ENCODE peak calls at places on chromosomes 6 and 20, in six cellular contexts. P is A549; V is CD4-positive, alpha-beta memory T cell; T is left lung; N is H7; Y is Jurkat, Clone E6-1. D is an unnamed sample.

GRCh38 chr6:22737331-22737730 is 168.0 kb downstream of the HDGFL1 start:
- DNase-seq in P (peak; percentile 34), V (no peak), T (peak; percentile 32), N (peak; percentile 23), Y (peak; percentile 51), D (no peak)

GRCh38 chr6:151075943-151076555 is 163.7 kb upstream of the AKAP12 start:
- DNase-seq in P (no peak), V (no peak), T (no peak), N (no peak), Y (no peak), D (no peak)

GRCh38 chr20:23668477-23668951 is 20.3 kb downstream of the CST4 start:
- DNase-seq in P (peak; percentile 72), V (peak; percentile 19), T (peak; percentile 46), N (peak; percentile 80), Y (peak; percentile 63), D (peak; percentile 14)

GRCh38 chr6:162845972-162846371 is 118.2 kb downstream of the PACRG start:
- DNase-seq in P (no peak), V (no peak), T (no peak), N (peak; percentile 62), Y (no peak), D (no peak)

GRCh38 chr20:3307078-3307477 is 68.1 kb upstream of the SLC4A11 start:
- DNase-seq in P (no peak), V (no peak), T (peak; percentile 49), N (no peak), Y (no peak), D (no peak)

GRCh38 chr20:6838181-6838826 is 70.8 kb downstream of the BMP2 start:
- DNase-seq in P (no peak), V (no peak), T (no peak), N (no peak), Y (no peak), D (no peak)

GRCh38 chr6:140178550-140179334 is 804.3 kb upstream of the CITED2 start:
- DNase-seq in P (no peak), V (no peak), T (no peak), N (no peak), Y (no peak), D (peak; percentile 5)

GRCh38 chr20:59004493-59004762 is 2.6 kb downstream of the CTSZ start:
- DNase-seq in P (no peak), V (peak; percentile 59), T (no peak), N (no peak), Y (no peak), D (no peak)

GRCh38 chr20:63252157-63252780 is 2.0 kb downstream of the NKAIN4 start:
- DNase-seq in P (no peak), V (no peak), T (no peak), N (no peak), Y (no peak), D (no peak)

GRCh38 chr6:127516676-127517273 is 2.4 kb downstream of the MTCL3 start:
- DNase-seq in P (peak; percentile 55), V (peak; percentile 54), T (no peak), N (peak; percentile 72), Y (peak; percentile 54), D (peak; percentile 54)

GRCh38 chr20:29410805-29411457 is 1846.5 kb upstream of the DEFB115 start:
- DNase-seq in P (no peak), V (no peak), T (no peak), N (peak; percentile 33), Y (no peak), D (no peak)

GRCh38 chr20:29409833-29410804 is 1847.3 kb upstream of the DEFB115 start:
- DNase-seq in P (no peak), V (no peak), T (no peak), N (peak; percentile 22), Y (no peak), D (no peak)

DNA sequence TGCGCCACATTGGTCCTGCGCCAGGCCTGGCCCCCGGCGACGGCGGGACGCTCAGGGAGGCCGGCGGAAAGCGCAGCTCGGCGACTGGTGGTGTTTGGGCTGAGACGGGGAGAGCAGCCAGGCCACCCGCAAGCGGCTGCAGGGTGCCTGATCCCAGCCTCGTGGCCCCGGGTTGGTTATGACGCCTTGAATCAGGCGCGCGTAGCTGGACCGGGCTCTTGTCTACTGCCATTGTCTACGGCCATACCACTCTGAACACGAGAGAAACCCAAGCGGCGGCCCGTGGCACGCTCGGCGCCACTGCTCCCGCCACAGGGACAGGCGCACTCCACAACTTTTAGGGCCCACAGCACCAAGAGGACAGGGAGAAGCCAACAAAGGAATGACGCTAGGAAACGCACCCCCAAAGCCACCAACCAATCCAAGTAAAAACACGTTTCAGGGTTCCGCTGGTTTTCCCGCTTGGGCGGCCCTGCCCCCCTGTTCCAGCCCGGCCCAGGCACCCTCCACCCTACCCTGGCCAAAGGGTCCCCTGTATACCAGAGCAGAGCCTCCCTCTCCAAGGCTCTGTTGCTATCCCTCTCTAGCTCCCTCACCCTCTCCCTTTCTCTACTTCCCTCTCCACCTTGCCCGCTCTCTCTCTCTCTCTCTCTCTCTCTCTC is 1849.3 kb upstream of the DEFB115 start:
- DNase-seq in P (no peak), V (no peak), T (no peak), N (peak; percentile 22), Y (no peak), D (no peak)
- H3K4me3 ChIP-seq in P (no peak overlapping the region), V (no peak overlapping the region), T (no peak overlapping the region), N (no peak overlapping the region), Y (no peak overlapping the region), D (no peak overlapping the region)

GRCh38 chr6:161844804-161845203 is 570.9 kb upstream of the AGPAT4 start:
- DNase-seq in P (no peak), V (no peak), T (no peak), N (no peak), Y (no peak), D (no peak)
- H3K4me3 ChIP-seq in P (no peak overlapping the region), V (no peak overlapping the region), T (no peak overlapping the region), N (no peak overlapping the region), Y (no peak overlapping the region), D (no peak overlapping the region)

DNA sequence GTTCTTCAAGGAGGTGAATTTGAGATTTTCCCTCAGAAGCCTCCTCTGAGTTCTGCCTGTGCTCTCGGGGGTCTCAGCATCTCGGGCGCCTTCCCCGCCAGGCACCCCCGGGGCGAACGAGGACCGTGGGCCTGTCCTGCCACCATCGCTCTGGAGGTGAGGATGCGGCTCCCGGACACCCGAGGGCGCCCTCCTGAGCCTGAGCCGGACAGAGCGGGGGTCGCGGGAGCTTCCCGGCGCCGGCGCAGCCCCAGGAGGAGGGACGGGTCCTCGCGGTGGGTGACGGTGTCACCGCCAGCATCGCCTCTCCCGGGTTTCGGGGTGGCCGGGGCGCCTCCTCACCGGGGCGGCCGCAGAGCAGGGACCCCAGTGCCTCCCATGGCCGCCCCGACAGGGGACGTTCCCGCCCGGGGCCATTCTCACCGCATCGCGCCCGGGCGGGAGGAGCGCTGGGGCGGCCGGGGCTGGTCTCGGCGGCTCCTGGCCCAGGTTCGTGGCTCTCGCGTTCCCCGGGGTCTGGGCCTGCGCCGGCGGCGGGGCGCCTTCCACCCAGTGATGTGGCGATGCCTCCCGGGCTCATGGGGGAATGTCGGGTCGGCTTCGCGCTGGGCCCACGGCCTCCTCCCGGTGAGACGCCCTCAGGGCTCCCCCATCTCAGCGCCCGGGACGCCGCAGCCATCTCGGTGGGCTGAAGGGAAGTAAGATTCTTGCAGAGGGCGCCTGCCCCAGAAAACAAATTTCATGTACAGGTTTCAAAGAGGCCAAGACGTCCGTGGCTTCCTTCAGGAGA is 210.5 kb downstream of the ERMARD start:
- DNase-seq in P (no peak), V (no peak), T (no peak), N (peak; percentile 93), Y (no peak), D (no peak)
- H3K4me3 ChIP-seq in P (no peak overlapping the region), V (no peak overlapping the region), T (peak overlapping the region; percentile 36), N (peak overlapping the region; percentile 17), Y (no peak overlapping the region), D (no peak overlapping the region)

GRCh38 chr6:32857156-32857891 is 3.3 kb downstream of the PSMB9 start:
- DNase-seq in P (no peak), V (no peak), T (no peak), N (no peak), Y (no peak), D (no peak)

GRCh38 chr6:32858194-32858593 is 4.2 kb downstream of the PSMB9 start:
- DNase-seq in P (no peak), V (no peak), T (no peak), N (no peak), Y (no peak), D (no peak)

GRCh38 chr6:32853541-32854375 is at the start of the genes PSMB9 and TAP1:
- DNase-seq in P (peak; percentile 90), V (peak; percentile 96), T (peak; percentile 97), N (peak; percentile 95), Y (peak; percentile 88), D (peak; percentile 100)

GRCh38 chr6:32854376-32855178 is 585 bp downstream of the PSMB9 start:
- DNase-seq in P (no peak), V (peak; percentile 65), T (peak; percentile 66), N (peak; percentile 63), Y (peak; percentile 59), D (peak; percentile 70)

GRCh38 chr6:32855467-32856174 is 1.6 kb downstream of the PSMB9 start:
- DNase-seq in P (no peak), V (no peak), T (no peak), N (no peak), Y (no peak), D (no peak)
- H3K4me3 ChIP-seq in P (no peak overlapping the region), V (peak overlapping the region; percentile 93), T (peak overlapping the region; percentile 94), N (no peak overlapping the region), Y (no peak overlapping the region), D (no peak overlapping the region)

GRCh38 chr6:27279513-27280063 is 32.1 kb downstream of the PRSS16 start:
- DNase-seq in P (peak; percentile 42), V (no peak), T (no peak), N (peak; percentile 71), Y (no peak), D (peak; percentile 2)
- H3K4me3 ChIP-seq in P (peak overlapping the region; percentile 62), V (no peak overlapping the region), T (no peak overlapping the region), N (peak overlapping the region; percentile 72), Y (no peak overlapping the region), D (peak overlapping the region; percentile 62)

GRCh38 chr6:55668625-55669024 is 89.6 kb upstream of the HMGCLL1 start:
- DNase-seq in P (no peak), V (no peak), T (no peak), N (no peak), Y (no peak), D (peak; percentile 34)

GRCh38 chr6:55665224-55665587 is 86.2 kb upstream of the HMGCLL1 start:
- DNase-seq in P (no peak), V (no peak), T (no peak), N (no peak), Y (no peak), D (no peak)

GRCh38 chr6:55666811-55667210 is 87.8 kb upstream of the HMGCLL1 start:
- DNase-seq in P (no peak), V (no peak), T (no peak), N (no peak), Y (no peak), D (no peak)

GRCh38 chr6:55663914-55664313 is 84.9 kb upstream of the HMGCLL1 start:
- DNase-seq in P (no peak), V (no peak), T (no peak), N (no peak), Y (no peak), D (no peak)

DNA sequence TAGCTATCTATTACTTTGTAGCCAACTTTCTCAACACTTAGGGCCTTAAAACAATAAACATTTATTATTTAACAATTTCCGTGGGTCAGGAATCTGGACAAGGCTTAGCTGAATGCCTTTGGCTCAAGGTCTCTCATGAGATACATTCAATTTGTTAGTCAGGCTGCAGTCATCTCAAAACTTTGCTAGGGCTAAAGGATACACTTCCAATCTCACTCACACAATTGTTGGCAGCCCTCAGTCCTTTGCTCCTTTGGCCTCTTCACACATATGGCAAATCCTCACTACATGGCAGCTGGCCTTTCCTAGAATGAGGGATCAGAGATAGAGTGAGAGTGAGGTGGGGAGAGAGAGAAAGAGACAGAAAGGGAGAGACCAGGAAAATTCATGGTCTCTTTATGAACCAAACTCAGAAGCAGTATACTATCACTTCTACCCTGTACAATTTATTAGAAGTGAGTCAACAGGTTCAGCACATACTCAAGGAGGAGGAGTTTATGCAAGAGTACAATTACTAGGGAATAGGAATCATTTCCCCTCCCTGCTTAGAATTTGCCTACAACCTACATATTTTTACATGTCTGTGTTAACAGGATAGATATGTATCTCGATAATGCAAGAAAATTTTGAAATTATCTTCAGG is 85.7 kb upstream of the HMGCLL1 start:
- DNase-seq in P (no peak), V (no peak), T (no peak), N (no peak), Y (no peak), D (peak; percentile 52)
- H3K4me3 ChIP-seq in P (no peak overlapping the region), V (no peak overlapping the region), T (no peak overlapping the region), N (no peak overlapping the region), Y (no peak overlapping the region), D (no peak overlapping the region)